ENCODE peak calls at places on chromosomes 16 and 17, in five cellular contexts. E, T, K, X and L are unnamed samples.

GRCh38 chr17:59451706-59452105 is 113.7 kb upstream of the DHX40 start:
- DNase-seq in T (no peak), K (no peak), E (no peak), X (no peak), L (no peak)

GRCh38 chr17:40724656-40725055 is 21.1 kb upstream of the KRT24 start:
- DNase-seq in T (no peak), X (no peak), K (no peak), E (no peak), L (no peak)

GRCh38 chr16:66596986-66597848 is 7.3 kb upstream of the CMTM3 start:
- DNase-seq in T (no peak), K (no peak), E (no peak), X (no peak), L (no peak)

GRCh38 chr17:82497483-82498405 is 21.8 kb upstream of the FOXK2 start:
- DNase-seq in T (no peak), X (peak), E (peak), K (no peak), L (peak)

GRCh38 chr17:76191891-76192290 is 48.4 kb downstream of the RNF157 start:
- DNase-seq in X (no peak), K (no peak), E (no peak), T (no peak), L (no peak)

GRCh38 chr16:89410794-89411309 is 79.5 kb downstream of the ANKRD11 start:
- DNase-seq in K (no peak), X (peak), E (no peak), T (peak), L (no peak)

GRCh38 chr16:57025941-57026777 is 36.8 kb downstream of the NLRC5 start:
- DNase-seq in E (no peak), T (no peak), X (no peak), K (no peak), L (no peak)

GRCh38 chr16:11916524-11917285 is 949 bp upstream of the GSPT1 start:
- DNase-seq in T (no peak), X (no peak), K (no peak), E (no peak), L (no peak)

GRCh38 chr17:4229627-4230026 is 34.2 kb downstream of the ANKFY1 start:
- DNase-seq in T (peak), K (no peak), X (no peak), E (peak), L (no peak)

GRCh38 chr16:4372578-4373355 is 1.1 kb downstream of the VASN start:
- DNase-seq in X (no peak), T (no peak), K (no peak), E (peak), L (no peak)

GRCh38 chr17:78993241-78993956 is 13.7 kb upstream of the LGALS3BP start:
- DNase-seq in X (no peak), T (no peak), E (peak), K (no peak), L (peak)

GRCh38 chr16:26078971-26079370 is 387.2 kb downstream of the HS3ST4 start:
- DNase-seq in X (no peak), E (no peak), T (no peak), K (no peak), L (no peak)

GRCh38 chr16:28990375-28991040 is 5.7 kb downstream of the LAT start:
- DNase-seq in X (no peak), K (no peak), E (no peak), T (no peak), L (no peak)

GRCh38 chr17:34710226-34710625 is 130.8 kb downstream of the TMEM132E start:
- DNase-seq in X (no peak), K (no peak), T (no peak), E (no peak), L (no peak)

GRCh38 chr17:31646642-31647041 is 212.4 kb downstream of the COPRS start:
- DNase-seq in E (no peak), X (no peak), K (no peak), T (no peak), L (no peak)

GRCh38 chr16:3575491-3575890 is 1.7 kb downstream of the NLRC3 start:
- DNase-seq in T (no peak), E (no peak), K (no peak), X (no peak), L (no peak)

GRCh38 chr17:71024172-71024571 is 854.8 kb downstream of the KCNJ2 start:
- DNase-seq in K (no peak), X (no peak), E (no peak), T (no peak), L (no peak)

GRCh38 chr17:69802045-69802740 is 272.8 kb upstream of the KCNJ16 start:
- DNase-seq in E (no peak), T (no peak), X (no peak), K (no peak), L (no peak)

GRCh38 chr16:67594256-67594915 is 32.1 kb downstream of the CTCF start:
- DNase-seq in E (no peak), K (no peak), T (no peak), X (no peak), L (no peak)

GRCh38 chr16:56190903-56191806 is at the start of gene GNAO1:
- DNase-seq in T (no peak), E (peak), K (no peak), X (peak), L (peak)

GRCh38 chr16:15811778-15812750 is 44.8 kb downstream of the MYH11 start:
- DNase-seq in X (peak), E (no peak), K (no peak), T (peak), L (no peak)
- TF ChIP-seq CTCF in X (no peak), E (no peak), K (no peak), T (peak), L (no peak)

GRCh38 chr16:69821844-69822173 is 59.7 kb downstream of the WWP2 start:
- DNase-seq in T (no peak), E (no peak), X (no peak), K (no peak), L (no peak)

GRCh38 chr16:69820926-69821541 is 58.9 kb downstream of the WWP2 start:
- DNase-seq in X (peak), T (no peak), K (no peak), E (no peak), L (no peak)

GRCh38 chr16:69827527-69827926 is 65.4 kb downstream of the WWP2 start:
- DNase-seq in K (no peak), T (no peak), E (no peak), X (no peak), L (no peak)

GRCh38 chr16:69822174-69822935 is 60.2 kb downstream of the WWP2 start:
- DNase-seq in X (no peak), E (no peak), T (no peak), K (no peak), L (no peak)

DNA sequence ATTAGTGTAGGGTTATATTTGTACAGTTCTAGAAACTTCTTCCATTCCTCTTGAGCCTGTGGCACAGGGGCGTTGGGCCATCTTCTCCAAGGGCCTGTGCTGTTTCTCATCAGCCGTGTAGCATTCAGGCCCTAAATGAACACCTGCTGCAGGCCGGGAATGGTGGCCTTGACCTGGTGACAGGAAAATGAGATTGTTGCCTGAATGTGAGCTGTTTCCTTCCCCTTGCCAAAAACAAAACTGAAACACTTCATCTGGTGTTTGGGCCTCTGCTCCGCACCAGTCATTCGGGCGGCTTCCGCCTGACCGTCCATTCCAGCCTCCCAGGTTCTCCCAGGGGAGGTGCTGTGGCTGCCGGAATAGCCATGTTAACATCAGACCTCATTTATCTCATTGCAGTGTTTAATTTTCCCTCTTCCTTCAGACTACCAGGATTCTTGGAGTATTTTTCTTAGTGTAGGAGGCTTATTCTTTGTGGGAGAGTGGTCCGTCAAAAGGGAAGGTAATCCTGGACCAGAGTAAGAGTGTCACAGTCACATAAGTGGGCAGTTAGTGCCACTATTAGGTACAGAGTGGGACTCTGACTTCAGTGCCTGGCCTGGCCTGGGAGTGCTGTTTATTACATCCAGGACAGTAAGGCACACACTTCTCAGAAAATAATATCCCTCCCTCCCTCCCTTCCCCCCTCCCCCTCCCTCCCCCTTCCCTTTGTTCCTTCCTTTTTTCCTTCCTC is 61.9 kb downstream of the WWP2 start:
- DNase-seq in X (peak), T (no peak), K (no peak), E (peak), L (peak)
- TF ChIP-seq CTCF in X (no peak), T (no peak), K (no peak), E (no peak), L (no peak)

GRCh38 chr17:77916284-77916683 is 42.2 kb upstream of the TNRC6C start:
- DNase-seq in K (no peak), X (no peak), E (no peak), T (no peak), L (no peak)

GRCh38 chr17:77915594-77916021 is 42.9 kb upstream of the TNRC6C start:
- DNase-seq in T (no peak), K (no peak), E (no peak), X (no peak), L (no peak)

GRCh38 chr17:77916771-77917481 is 41.6 kb upstream of the TNRC6C start:
- DNase-seq in X (no peak), E (no peak), K (no peak), T (no peak), L (no peak)

GRCh38 chr17:77919276-77919675 is 39.2 kb upstream of the TNRC6C start:
- DNase-seq in E (no peak), X (no peak), K (no peak), T (no peak), L (no peak)

GRCh38 chr17:77914440-77915254 is 43.9 kb upstream of the TNRC6C start:
- DNase-seq in T (no peak), K (peak), E (no peak), X (no peak), L (no peak)
- TF ChIP-seq CTCF in T (no peak), K (peak), E (no peak), X (no peak), L (no peak)

GRCh38 chr17:17570207-17570797 is 21.2 kb downstream of the PEMT start:
- DNase-seq in E (no peak), K (no peak), T (no peak), X (peak), L (peak)
- TF ChIP-seq CTCF in E (peak), K (peak), T (peak), X (peak), L (no peak)

GRCh38 chr17:17681744-17682292 is 560 bp downstream of the RAI1 start:
- DNase-seq in E (peak), X (peak), K (no peak), T (no peak), L (peak)
- TF ChIP-seq CTCF in E (no peak), X (no peak), K (no peak), T (no peak), L (no peak)

DNA sequence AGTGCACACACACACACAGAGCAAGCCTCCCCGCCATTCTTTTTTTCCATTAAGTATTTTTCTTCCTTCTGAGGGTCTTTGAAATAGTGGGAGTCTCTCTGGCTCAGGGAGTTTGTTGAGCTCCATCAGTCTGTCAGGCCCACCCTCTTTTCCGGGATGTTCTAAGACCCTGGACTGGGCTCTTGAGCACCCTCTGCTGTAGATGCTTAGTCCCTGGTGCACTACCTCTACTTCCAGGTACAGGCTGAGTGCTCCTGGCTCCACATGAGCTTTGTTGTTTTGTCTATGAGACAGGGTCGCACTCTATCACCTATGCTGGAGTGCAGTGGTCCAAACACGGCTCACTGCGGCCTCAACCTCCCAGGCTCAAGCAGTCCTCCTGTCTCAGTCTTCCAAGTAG is 20.7 kb downstream of the LIMD2 start:
- DNase-seq in E (no peak), X (no peak), K (no peak), T (no peak), L (no peak)
- TF ChIP-seq CTCF in E (no peak), X (no peak), K (no peak), T (no peak), L (no peak)

GRCh38 chr16:80991792-80992430 is 14.8 kb downstream of the CMC2 start:
- DNase-seq in K (no peak), X (no peak), E (no peak), T (no peak), L (no peak)

GRCh38 chr16:80988756-80989155 is 17.9 kb downstream of the CMC2 start:
- DNase-seq in K (no peak), T (no peak), X (no peak), E (no peak), L (no peak)

GRCh38 chr16:80990978-80991377 is 15.7 kb downstream of the CMC2 start:
- DNase-seq in T (no peak), X (no peak), E (no peak), K (no peak), L (no peak)

GRCh38 chr16:80989801-80990200 is 16.9 kb downstream of the CMC2 start:
- DNase-seq in K (no peak), E (no peak), T (no peak), X (no peak), L (no peak)

GRCh38 chr16:80990577-80990976 is 16.1 kb downstream of the CMC2 start:
- DNase-seq in X (no peak), E (no peak), T (no peak), K (no peak), L (no peak)
- TF ChIP-seq CTCF in X (no peak), E (no peak), T (no peak), K (no peak), L (no peak)